ENCODE peak calls at places on chromosome 2, in ten cellular contexts. Y, M, E, K, W, A, J, U, Q and I are unnamed samples.

GRCh38 chr2:54473876-54474275 is 17.7 kb downstream of the SPTBN1 start:
- DNase-seq in Y (no peak), M (no peak), E (no peak), K (no peak), W (no peak), A (no peak), J (no peak), U (no peak), Q (no peak), I (no peak)

GRCh38 chr2:234593636-234594035 is 96.8 kb upstream of the ARL4C start:
- DNase-seq in Y (no peak), M (no peak), E (no peak), K (no peak), W (no peak), A (no peak), J (peak), U (no peak), Q (no peak), I (no peak)

GRCh38 chr2:17615728-17616351 is 75.3 kb downstream of the VSNL1 start:
- DNase-seq in Y (no peak), M (no peak), E (no peak), K (no peak), W (no peak), A (no peak), J (peak), U (no peak), Q (peak), I (no peak)

GRCh38 chr2:216316743-216317142 is 55.5 kb downstream of the MARCHF4 start:
- DNase-seq in Y (peak), M (no peak), E (no peak), K (no peak), W (no peak), A (no peak), J (no peak), U (no peak), Q (no peak), I (no peak)

GRCh38 chr2:6780765-6781274 is 84.9 kb downstream of the CMPK2 start:
- DNase-seq in Y (peak), M (peak), E (no peak), K (no peak), W (no peak), A (no peak), J (no peak), U (peak), Q (peak), I (no peak)

GRCh38 chr2:44535376-44535775 is 173.6 kb downstream of the CAMKMT start:
- DNase-seq in Y (no peak), M (no peak), E (no peak), K (peak), W (no peak), A (no peak), J (no peak), U (no peak), Q (no peak), I (no peak)

GRCh38 chr2:172210599-172210998 is 107.9 kb upstream of the DLX2 start:
- DNase-seq in Y (no peak), M (no peak), E (no peak), K (no peak), W (no peak), A (no peak), J (no peak), U (no peak), Q (no peak), I (no peak)

GRCh38 chr2:215435809-215436704 is at the start of gene FN1:
- DNase-seq in Y (peak), M (peak), E (peak), K (peak), W (peak), A (peak), J (peak), U (peak), Q (peak), I (peak)

GRCh38 chr2:235505210-235505741 is 11.4 kb downstream of the AGAP1 start:
- DNase-seq in Y (no peak), M (no peak), E (no peak), K (no peak), W (peak), A (no peak), J (no peak), U (no peak), Q (peak), I (no peak)

GRCh38 chr2:167689444-167689843 is 558.0 kb downstream of the STK39 start:
- DNase-seq in Y (no peak), M (no peak), E (no peak), K (no peak), W (peak), A (no peak), J (no peak), U (no peak), Q (no peak), I (peak)

GRCh38 chr2:162197095-162197825 is 45.2 kb upstream of the GCG start:
- DNase-seq in Y (no peak), M (no peak), E (no peak), K (no peak), W (no peak), A (no peak), J (no peak), U (no peak), Q (no peak), I (no peak)

GRCh38 chr2:28895189-28895893 is 874 bp downstream of the WDR43 start:
- DNase-seq in Y (peak), M (peak), E (no peak), K (peak), W (peak), A (peak), J (no peak), U (peak), Q (peak), I (no peak)